ENCODE peak calls at places on chromosomes 6 and 20, in four cellular contexts. X is PC-3, D is thyroid gland, B is B cell. I is an unnamed sample.

GRCh38 chr6:16676978-16677377 is 84.3 kb downstream of the ATXN1 start:
- DNase-seq in X (peak; percentile 47), D (no peak), B (no peak), I (no peak)

GRCh38 chr6:82145926-82146452 is 101.6 kb downstream of the IBTK start:
- DNase-seq in X (no peak), D (no peak), B (no peak), I (no peak)

GRCh38 chr6:56483929-56484328 is 158.8 kb downstream of the DST start:
- DNase-seq in X (peak; percentile 93), B (no peak), D (no peak), I (no peak)

GRCh38 chr6:7106752-7107577 is 796 bp upstream of the RREB1 start:
- DNase-seq in D (peak; percentile 53), X (peak; percentile 21), B (peak; percentile 73), I (peak; percentile 75)

GRCh38 chr20:62824476-62825287 is 7.8 kb downstream of the COL9A3 start:
- DNase-seq in D (peak; percentile 59), B (peak; percentile 62), X (peak; percentile 42), I (no peak)

GRCh38 chr20:61662226-61662945 is 403.3 kb downstream of the TAF4 start:
- DNase-seq in X (no peak), B (no peak), D (no peak), I (no peak)

GRCh38 chr6:78157606-78158005 is 504.8 kb downstream of the MEI4 start:
- DNase-seq in X (no peak), B (no peak), D (no peak), I (no peak)

GRCh38 chr6:38771111-38771694 is 56.1 kb downstream of the DNAH8 start:
- DNase-seq in B (no peak), X (no peak), D (no peak), I (no peak)

GRCh38 chr6:19699990-19700389 is 137.2 kb upstream of the ID4 start:
- DNase-seq in X (no peak), B (no peak), D (no peak), I (no peak)

GRCh38 chr6:19694697-19695096 is 142.5 kb upstream of the ID4 start:
- DNase-seq in D (no peak), X (no peak), B (no peak), I (no peak)

GRCh38 chr6:19692506-19693298 is 144.5 kb upstream of the ID4 start:
- DNase-seq in X (no peak), B (no peak), D (no peak), I (no peak)

DNA sequence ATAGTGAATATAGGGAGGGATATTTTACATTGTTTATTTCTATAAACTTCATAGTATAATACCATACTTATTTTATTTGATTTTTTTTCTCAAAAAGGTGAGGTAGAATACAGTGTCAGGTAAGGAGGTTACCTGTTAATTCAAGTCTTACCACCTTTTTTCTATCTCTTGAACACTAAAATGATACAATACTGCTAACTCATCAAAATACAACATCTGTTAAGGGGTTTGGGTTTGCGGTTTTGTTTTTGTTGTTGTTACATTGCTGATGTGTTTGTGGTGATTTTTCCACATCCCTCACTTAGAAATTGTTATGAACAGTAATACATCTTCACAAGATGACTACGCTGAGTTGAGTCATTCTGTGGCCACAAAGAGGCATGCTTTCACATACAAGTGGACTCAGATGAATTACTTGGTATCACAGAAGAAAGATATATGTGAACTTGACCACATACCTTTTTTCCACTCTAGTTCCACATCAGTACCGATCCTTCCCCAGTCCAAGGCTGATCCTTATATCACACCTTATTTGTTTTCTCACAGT is 139.4 kb upstream of the ID4 start:
- DNase-seq in D (no peak), B (no peak), X (peak; percentile 78), I (no peak)
- TF ChIP-seq CTCF in D (no peak), B (no peak), X (no peak), I (no peak)

DNA sequence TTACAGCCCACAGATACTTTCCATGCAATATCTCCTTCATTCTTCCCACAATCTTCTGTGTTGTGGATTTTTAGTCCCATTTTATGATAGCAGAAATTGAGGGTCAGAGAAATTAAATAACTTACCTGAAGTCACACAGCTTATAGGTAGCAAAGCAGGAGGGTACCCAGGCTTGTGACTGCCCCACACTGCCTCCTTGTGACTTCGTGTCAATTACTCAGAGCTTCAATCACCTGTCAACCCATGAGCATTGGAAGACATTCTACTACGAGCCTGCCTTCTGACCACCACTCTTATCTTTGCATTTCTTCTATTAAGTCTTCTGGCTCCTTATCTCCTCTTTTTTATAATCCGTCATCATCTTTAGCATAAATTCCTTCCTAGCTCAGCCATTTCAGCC is 71.6 kb upstream of the NRSN1 start:
- DNase-seq in D (no peak), X (no peak), B (no peak), I (no peak)
- TF ChIP-seq CTCF in D (no peak), X (peak; percentile 24), B (no peak), I (no peak)

DNA sequence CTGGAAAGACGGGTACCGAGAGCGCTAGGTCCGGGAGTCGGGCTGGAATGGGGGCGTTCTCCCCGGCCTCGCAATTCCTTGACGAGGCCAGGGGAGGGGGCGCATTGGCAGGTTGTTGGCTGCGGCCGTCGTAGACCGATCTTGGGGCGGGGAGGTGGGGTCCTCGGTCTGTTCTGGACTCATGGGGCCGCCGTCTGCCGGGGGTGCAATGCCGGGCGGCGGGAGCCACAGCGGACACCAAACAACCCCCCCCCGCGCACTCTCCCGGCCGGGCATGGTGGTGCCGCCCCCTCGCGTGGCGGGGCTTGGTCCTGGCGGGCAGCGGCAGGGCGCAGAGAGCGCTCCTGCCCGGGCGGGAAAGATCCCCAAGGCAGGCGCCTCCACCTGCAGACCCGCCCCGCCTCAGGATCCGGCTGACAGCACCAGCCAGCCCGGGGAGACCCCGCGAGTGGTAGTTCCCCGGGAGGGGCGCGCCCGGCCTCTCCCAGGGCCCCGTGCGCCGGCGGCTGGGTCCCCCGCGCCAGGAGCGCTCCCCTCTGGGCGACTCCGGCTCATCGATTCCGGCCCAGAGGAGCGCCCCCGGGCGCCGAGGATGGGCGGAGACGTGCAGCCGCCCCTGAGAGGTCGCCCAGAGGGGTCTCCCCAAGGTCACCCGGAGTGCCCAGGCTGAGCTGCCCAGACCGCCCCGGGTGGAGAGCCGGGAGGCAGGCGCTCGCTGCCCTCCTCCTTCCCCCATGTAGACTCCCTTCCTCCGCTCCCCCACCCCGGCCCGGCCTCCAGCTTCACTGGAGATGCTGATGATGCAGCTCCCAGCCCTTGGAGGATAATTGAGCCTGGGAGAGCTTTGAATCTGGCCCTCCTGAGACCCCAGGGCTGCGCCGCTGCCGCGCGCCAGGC is 709 bp downstream of the PPP1R16B start:
- DNase-seq in X (no peak), D (peak; percentile 12), B (peak; percentile 43), I (peak; percentile 67)
- TF ChIP-seq CTCF in X (no peak), D (no peak), B (peak; percentile 31), I (peak; percentile 45)

GRCh38 chr6:41683460-41684310 is 45.4 kb downstream of the MDFI start:
- DNase-seq in B (peak; percentile 78), X (peak; percentile 71), D (peak; percentile 81), I (peak; percentile 90)
- TF ChIP-seq CTCF in B (peak; percentile 90), X (peak; percentile 92), D (peak; percentile 87), I (peak; percentile 94)

DNA sequence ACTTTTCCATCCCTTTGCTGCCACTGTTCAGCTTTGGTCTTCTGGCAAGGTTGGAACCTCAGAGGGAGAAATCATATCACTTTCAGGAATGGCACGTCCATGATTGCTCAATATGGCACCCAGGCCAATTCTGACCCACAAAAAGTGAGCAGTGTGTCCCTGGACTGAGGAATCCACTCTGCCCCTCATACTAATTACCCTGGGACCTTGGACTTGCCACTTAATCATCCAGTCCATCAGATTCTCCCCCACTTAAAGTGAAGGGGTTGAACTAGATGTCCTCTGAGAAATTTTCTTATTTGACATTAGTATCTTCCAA is 449.3 kb upstream of the CITED2 start:
- DNase-seq in X (no peak), D (no peak), B (no peak), I (no peak)
- TF ChIP-seq CTCF in X (no peak), D (no peak), B (no peak), I (no peak)

GRCh38 chr20:47173596-47174216 is 182.8 kb downstream of the ZMYND8 start:
- DNase-seq in X (no peak), B (no peak), D (no peak), I (no peak)
- TF ChIP-seq CTCF in X (no peak), B (no peak), D (no peak), I (no peak)

GRCh38 chr6:37365791-37366190 is 12.0 kb downstream of the RNF8 start:
- DNase-seq in X (peak; percentile 23), D (no peak), B (no peak), I (no peak)
- TF ChIP-seq CTCF in X (peak; percentile 55), D (no peak), B (no peak), I (no peak)

DNA sequence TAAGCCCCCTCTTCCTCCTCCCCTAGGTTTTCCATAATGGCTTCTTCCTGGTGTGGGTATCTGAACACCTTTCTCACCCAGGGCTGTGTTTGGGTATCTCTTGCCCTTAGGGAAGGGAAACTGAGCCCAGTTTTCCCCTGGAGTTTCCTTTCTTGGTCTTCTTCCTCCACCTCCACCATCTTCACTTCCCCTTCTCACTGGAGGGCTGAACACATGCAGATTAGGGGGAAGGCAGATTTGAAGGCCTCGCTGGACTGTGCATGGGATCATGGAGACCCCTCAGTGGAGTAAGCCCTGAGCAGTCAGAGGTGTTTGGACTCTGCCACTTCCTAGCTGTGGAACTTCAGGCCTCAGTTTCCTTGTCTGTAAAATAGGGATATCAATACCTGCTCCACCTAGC is 27.8 kb downstream of the FOXP4 start:
- DNase-seq in X (no peak), D (no peak), B (no peak), I (no peak)
- TF ChIP-seq CTCF in X (no peak), D (no peak), B (no peak), I (no peak)

GRCh38 chr6:36663504-36664446 is 14.7 kb upstream of the CDKN1A start:
- DNase-seq in D (no peak), B (no peak), X (no peak), I (no peak)

GRCh38 chr6:36665180-36665579 is 13.3 kb upstream of the CDKN1A start:
- DNase-seq in X (no peak), B (no peak), D (no peak), I (no peak)

GRCh38 chr6:36668601-36669390 is 9.7 kb upstream of the CDKN1A start:
- DNase-seq in B (no peak), D (no peak), X (no peak), I (no peak)

GRCh38 chr6:36670271-36670670 is 8.2 kb upstream of the CDKN1A start:
- DNase-seq in X (no peak), B (no peak), D (no peak), I (no peak)

DNA sequence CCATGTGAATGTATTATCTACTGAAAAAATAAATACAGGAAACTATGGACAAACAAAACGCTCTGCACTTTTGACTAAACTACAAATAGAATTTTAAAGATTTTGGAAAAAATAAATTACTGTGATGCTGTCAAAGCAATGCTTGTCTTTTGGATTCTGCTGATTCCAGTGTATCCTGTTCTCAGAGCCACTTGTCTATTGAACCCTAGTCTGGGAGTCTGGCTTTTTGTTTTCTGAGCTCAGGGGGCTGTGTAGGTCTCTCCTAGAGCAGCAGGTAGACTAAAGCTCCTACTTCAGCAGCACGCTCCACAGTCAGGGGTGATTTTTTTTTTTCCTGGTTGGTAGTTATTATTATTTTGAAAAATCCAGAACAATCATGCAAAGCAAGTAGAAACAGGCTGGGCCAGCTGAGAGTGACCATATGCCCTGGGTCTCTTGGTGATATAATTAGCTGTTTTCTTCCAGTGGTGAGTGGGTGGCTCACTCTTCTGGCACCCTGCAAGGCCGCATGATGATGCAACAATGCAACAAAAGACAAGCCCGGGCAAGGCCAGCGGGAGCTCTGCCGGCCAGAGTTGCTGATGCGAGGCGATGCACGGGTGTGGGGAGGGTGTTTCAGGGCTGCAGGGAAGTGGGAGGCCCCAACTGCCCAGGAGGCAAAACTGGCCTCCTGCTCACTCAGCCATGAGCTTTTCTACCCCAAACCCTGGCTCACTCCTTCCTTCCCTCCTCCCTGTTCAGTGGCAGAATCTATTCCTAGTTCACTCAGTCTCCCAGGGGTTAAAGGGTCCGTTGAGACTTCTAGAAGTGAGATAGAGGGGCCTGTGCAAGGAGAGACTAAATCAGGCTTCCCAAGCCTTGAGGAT is 11.6 kb upstream of the CDKN1A start:
- DNase-seq in X (peak; percentile 47), D (peak; percentile 92), B (no peak), I (peak; percentile 79)
- TF ChIP-seq CTCF in X (no peak), D (no peak), B (no peak), I (no peak)